ENCODE peak calls at places on chromosome 6, in five cellular contexts. One of them, this sample, is unnamed. For H3K36me3 and H3K4me1, the result is how much of the 10 kb centered on the place peaks cover.

GRCh38 chr6:75368864-75369402 is 84.3 kb upstream of the TMEM30A start:
- DNase-seq in SJSA1: no peak
- DNase-seq in trophoblast cell: no peak
- DNase-seq in CD8-positive, alpha-beta T cell: no peak
- DNase-seq in cardiac muscle cell: no peak
- DNase-seq in this sample: no peak

GRCh38 chr6:106056060-106056737 is 29.9 kb upstream of the PRDM1 start:
- DNase-seq in SJSA1: no peak
- DNase-seq in trophoblast cell: no peak
- DNase-seq in CD8-positive, alpha-beta T cell: no peak
- DNase-seq in cardiac muscle cell: no peak
- DNase-seq in this sample: no peak

GRCh38 chr6:46914279-46914810 is 7.4 kb downstream of the ADGRF5 start:
- DNase-seq in SJSA1: no peak
- DNase-seq in trophoblast cell: peak
- DNase-seq in CD8-positive, alpha-beta T cell: no peak
- DNase-seq in cardiac muscle cell: no peak
- DNase-seq in this sample: no peak

GRCh38 chr6:21305827-21306469 is 287.6 kb upstream of the SOX4 start:
- DNase-seq in SJSA1: no peak
- DNase-seq in trophoblast cell: peak
- DNase-seq in CD8-positive, alpha-beta T cell: no peak
- DNase-seq in cardiac muscle cell: no peak
- DNase-seq in this sample: no peak

GRCh38 chr6:119463081-119463626 is 113.6 kb upstream of the MAN1A1 start:
- DNase-seq in SJSA1: no peak
- DNase-seq in trophoblast cell: peak
- DNase-seq in CD8-positive, alpha-beta T cell: no peak
- DNase-seq in cardiac muscle cell: no peak
- DNase-seq in this sample: no peak

GRCh38 chr6:46501136-46502089 is 10.2 kb upstream of the RCAN2 start:
- DNase-seq in SJSA1: no peak
- DNase-seq in trophoblast cell: peak
- DNase-seq in CD8-positive, alpha-beta T cell: no peak
- DNase-seq in cardiac muscle cell: no peak
- DNase-seq in this sample: no peak

GRCh38 chr6:22880686-22881433 is 311.5 kb downstream of the HDGFL1 start:
- DNase-seq in SJSA1: peak
- DNase-seq in trophoblast cell: peak
- DNase-seq in CD8-positive, alpha-beta T cell: no peak
- DNase-seq in cardiac muscle cell: peak
- DNase-seq in this sample: no peak

GRCh38 chr6:12423852-12424251 is 133.7 kb downstream of the EDN1 start:
- DNase-seq in SJSA1: no peak
- DNase-seq in trophoblast cell: peak
- DNase-seq in CD8-positive, alpha-beta T cell: no peak
- DNase-seq in cardiac muscle cell: no peak
- DNase-seq in this sample: no peak

GRCh38 chr6:75893058-75893775 is 144.2 kb downstream of the MYO6 start:
- DNase-seq in SJSA1: no peak
- DNase-seq in trophoblast cell: peak
- DNase-seq in CD8-positive, alpha-beta T cell: no peak
- DNase-seq in cardiac muscle cell: peak
- DNase-seq in this sample: no peak

GRCh38 chr6:25975909-25976560 is 13.4 kb downstream of the TRIM38 start:
- DNase-seq in SJSA1: no peak
- DNase-seq in trophoblast cell: no peak
- DNase-seq in CD8-positive, alpha-beta T cell: no peak
- DNase-seq in cardiac muscle cell: no peak
- DNase-seq in this sample: no peak
- H3K36me3 ChIP-seq in SJSA1: half or more
- H3K36me3 ChIP-seq in trophoblast cell: under half
- H3K36me3 ChIP-seq in CD8-positive, alpha-beta T cell: half or more
- H3K36me3 ChIP-seq in cardiac muscle cell: under half
- H3K36me3 ChIP-seq in this sample: under half

GRCh38 chr6:25889877-25890853 is 16.1 kb upstream of the SLC17A3 start:
- DNase-seq in SJSA1: no peak
- DNase-seq in trophoblast cell: peak
- DNase-seq in CD8-positive, alpha-beta T cell: no peak
- DNase-seq in cardiac muscle cell: peak
- DNase-seq in this sample: no peak
- H3K4me1 ChIP-seq in SJSA1: under half
- H3K4me1 ChIP-seq in trophoblast cell: under half
- H3K4me1 ChIP-seq in CD8-positive, alpha-beta T cell: under half
- H3K4me1 ChIP-seq in cardiac muscle cell: under half
- H3K4me1 ChIP-seq in this sample: under half

GRCh38 chr6:16145038-16145437 is 16.2 kb downstream of the MYLIP start:
- DNase-seq in SJSA1: no peak
- DNase-seq in trophoblast cell: no peak
- DNase-seq in CD8-positive, alpha-beta T cell: no peak
- DNase-seq in cardiac muscle cell: no peak
- DNase-seq in this sample: no peak
- H3K36me3 ChIP-seq in SJSA1: half or more
- H3K36me3 ChIP-seq in trophoblast cell: half or more
- H3K36me3 ChIP-seq in CD8-positive, alpha-beta T cell: half or more
- H3K36me3 ChIP-seq in cardiac muscle cell: half or more
- H3K36me3 ChIP-seq in this sample: half or more

GRCh38 chr6:157533397-157533814 is 152.4 kb downstream of the ZDHHC14 start:
- DNase-seq in SJSA1: no peak
- DNase-seq in trophoblast cell: no peak
- DNase-seq in CD8-positive, alpha-beta T cell: no peak
- DNase-seq in cardiac muscle cell: peak
- DNase-seq in this sample: no peak
- H3K4me1 ChIP-seq in SJSA1: under half
- H3K4me1 ChIP-seq in trophoblast cell: under half
- H3K4me1 ChIP-seq in CD8-positive, alpha-beta T cell: under half
- H3K4me1 ChIP-seq in cardiac muscle cell: under half
- H3K4me1 ChIP-seq in this sample: under half

GRCh38 chr6:44310241-44310640 is 2.9 kb downstream of the AARS2 start:
- DNase-seq in SJSA1: no peak
- DNase-seq in trophoblast cell: no peak
- DNase-seq in CD8-positive, alpha-beta T cell: no peak
- DNase-seq in cardiac muscle cell: no peak
- DNase-seq in this sample: no peak
- H3K36me3 ChIP-seq in SJSA1: half or more
- H3K36me3 ChIP-seq in trophoblast cell: half or more
- H3K36me3 ChIP-seq in CD8-positive, alpha-beta T cell: under half
- H3K36me3 ChIP-seq in cardiac muscle cell: under half
- H3K36me3 ChIP-seq in this sample: under half

DNA sequence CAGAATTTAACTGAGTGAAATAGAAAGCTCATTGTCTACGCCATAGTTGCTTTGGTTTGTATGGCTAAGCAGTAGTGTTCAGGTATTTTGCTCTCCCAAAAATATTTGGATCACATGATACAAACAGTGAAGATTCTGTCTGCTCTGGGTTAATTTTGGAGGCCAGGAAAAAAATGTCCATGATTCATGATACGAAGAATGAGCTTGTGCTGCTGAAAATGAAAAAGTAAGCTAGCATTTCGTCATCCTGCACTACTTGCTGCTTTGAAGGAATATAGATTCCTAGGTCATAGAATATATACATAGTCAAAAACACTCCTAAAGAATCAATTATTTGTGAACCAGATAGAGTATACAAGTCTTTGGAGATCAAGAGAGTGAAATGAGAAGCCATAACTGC is 8.3 kb downstream of the WRNIP1 start:
- DNase-seq in SJSA1: no peak
- DNase-seq in trophoblast cell: no peak
- DNase-seq in CD8-positive, alpha-beta T cell: no peak
- DNase-seq in cardiac muscle cell: no peak
- DNase-seq in this sample: no peak
- H3K4me1 ChIP-seq in SJSA1: under half
- H3K4me1 ChIP-seq in trophoblast cell: under half
- H3K4me1 ChIP-seq in CD8-positive, alpha-beta T cell: under half
- H3K4me1 ChIP-seq in cardiac muscle cell: under half
- H3K4me1 ChIP-seq in this sample: under half

DNA sequence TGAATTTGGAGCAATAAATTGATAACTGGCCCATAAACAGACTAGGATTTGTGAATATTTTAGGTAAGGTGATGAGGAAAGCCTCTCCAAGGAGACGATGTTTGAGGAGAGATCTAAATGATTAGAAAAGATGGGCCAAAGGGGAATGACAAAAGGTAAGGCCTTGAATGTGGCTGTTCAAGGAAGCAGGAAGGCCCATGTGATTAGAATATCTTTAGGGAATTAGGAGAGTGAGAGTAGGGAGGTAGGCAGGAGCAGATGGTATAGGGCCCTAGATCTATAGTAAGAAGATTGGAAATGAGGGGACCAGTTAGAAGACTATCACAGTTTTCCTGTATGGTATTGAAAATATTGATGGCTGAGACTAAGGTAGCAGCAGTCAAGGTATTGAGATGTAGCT is 6.7 kb downstream of the HSF2 start:
- DNase-seq in SJSA1: no peak
- DNase-seq in trophoblast cell: no peak
- DNase-seq in CD8-positive, alpha-beta T cell: no peak
- DNase-seq in cardiac muscle cell: no peak
- DNase-seq in this sample: no peak
- H3K36me3 ChIP-seq in SJSA1: under half
- H3K36me3 ChIP-seq in trophoblast cell: under half
- H3K36me3 ChIP-seq in CD8-positive, alpha-beta T cell: under half
- H3K36me3 ChIP-seq in cardiac muscle cell: under half
- H3K36me3 ChIP-seq in this sample: under half

DNA sequence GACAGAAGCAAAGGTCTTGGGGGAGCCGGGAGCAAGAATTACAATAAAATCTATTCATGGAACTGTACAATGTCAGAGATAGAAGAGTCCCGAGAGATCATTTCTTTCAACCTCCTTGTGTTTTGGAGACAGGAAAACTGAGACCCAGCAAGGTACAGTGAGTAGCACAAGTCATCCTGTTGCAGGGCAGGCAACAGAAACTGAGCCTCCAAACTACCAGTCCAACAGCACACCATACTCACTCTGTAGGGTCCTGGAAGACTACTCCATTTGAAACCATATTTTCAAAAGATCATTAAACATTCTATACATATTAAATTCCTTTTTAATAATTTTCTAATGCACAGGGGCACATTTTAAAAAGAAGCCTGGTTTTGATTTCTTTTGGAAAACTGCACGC is 14.4 kb downstream of the ATXN1 start:
- DNase-seq in SJSA1: no peak
- DNase-seq in trophoblast cell: no peak
- DNase-seq in CD8-positive, alpha-beta T cell: no peak
- DNase-seq in cardiac muscle cell: no peak
- DNase-seq in this sample: no peak
- H3K4me1 ChIP-seq in SJSA1: half or more
- H3K4me1 ChIP-seq in trophoblast cell: under half
- H3K4me1 ChIP-seq in CD8-positive, alpha-beta T cell: under half
- H3K4me1 ChIP-seq in cardiac muscle cell: under half
- H3K4me1 ChIP-seq in this sample: under half

DNA sequence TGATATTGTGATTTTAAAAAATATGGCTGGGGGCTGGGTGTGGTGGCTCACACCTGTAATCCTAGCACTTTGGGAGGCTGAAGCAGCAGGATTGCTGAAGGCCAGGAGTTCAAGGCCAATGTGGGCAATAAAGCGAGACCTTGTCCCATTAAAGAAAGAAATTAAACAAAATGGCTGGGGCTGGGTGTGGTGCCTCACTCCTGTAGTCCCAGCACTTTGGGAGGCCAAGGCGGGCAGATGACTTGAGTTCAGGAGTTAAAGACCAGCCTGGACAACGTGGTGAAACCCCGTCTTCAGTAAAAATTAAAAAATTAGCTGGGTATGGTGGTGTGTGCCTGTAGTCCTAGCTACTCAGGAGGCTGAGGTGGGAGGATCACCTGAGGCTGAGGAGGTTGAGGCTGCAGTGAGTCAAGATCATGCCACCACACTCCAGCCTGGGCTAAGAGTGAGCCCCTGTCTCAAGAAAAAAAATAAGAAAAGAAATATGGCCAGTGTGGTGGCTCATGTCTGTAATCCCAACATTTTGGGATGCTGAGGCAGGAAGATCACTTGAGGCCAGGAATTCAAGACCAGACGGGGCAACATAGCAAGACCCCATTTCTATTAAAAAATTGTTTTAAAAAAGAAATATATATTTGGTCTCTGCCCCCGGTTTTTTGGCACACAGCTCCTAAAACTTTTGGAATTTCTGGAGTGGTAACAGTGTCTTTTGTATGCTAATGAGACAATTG is 39.8 kb downstream of the SLC17A5 start:
- DNase-seq in SJSA1: no peak
- DNase-seq in trophoblast cell: no peak
- DNase-seq in CD8-positive, alpha-beta T cell: no peak
- DNase-seq in cardiac muscle cell: no peak
- DNase-seq in this sample: no peak
- H3K36me3 ChIP-seq in SJSA1: under half
- H3K36me3 ChIP-seq in trophoblast cell: under half
- H3K36me3 ChIP-seq in CD8-positive, alpha-beta T cell: under half
- H3K36me3 ChIP-seq in cardiac muscle cell: under half
- H3K36me3 ChIP-seq in this sample: half or more

DNA sequence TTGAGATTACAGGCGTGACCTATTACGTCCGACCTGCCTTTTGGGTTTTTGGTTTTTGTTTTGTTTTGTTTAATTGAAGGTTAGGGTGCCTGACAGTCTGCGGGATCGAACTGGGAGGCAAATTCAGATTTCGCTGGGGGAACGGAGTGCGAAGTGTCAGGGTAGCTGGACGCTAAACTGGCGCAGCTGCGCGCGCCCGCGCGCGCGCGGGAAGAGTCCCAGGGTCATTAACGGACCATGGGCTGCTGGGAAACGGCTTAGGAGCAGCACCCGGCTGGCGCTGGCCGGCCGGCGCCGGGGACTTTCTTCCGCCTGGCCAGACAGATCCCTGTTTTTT is 6.8 kb downstream of the HSPA1B start:
- DNase-seq in SJSA1: peak
- DNase-seq in trophoblast cell: peak
- DNase-seq in CD8-positive, alpha-beta T cell: no peak
- DNase-seq in cardiac muscle cell: peak
- DNase-seq in this sample: no peak
- H3K4me1 ChIP-seq in SJSA1: under half
- H3K4me1 ChIP-seq in trophoblast cell: under half
- H3K4me1 ChIP-seq in CD8-positive, alpha-beta T cell: under half
- H3K4me1 ChIP-seq in cardiac muscle cell: under half
- H3K4me1 ChIP-seq in this sample: half or more

This sample was measured in esophagus squamous epithelium.